ENCODE peak calls at places on chromosomes 5 and 9, in eight cellular contexts. G is GM12892, J is prostate gland, O is sigmoid colon, R is Panc1, L is K562, Y is transverse colon, V is GM23338. T is an unnamed sample.

GRCh38 chr5:6950250-6950649 is 237.0 kb downstream of the TENT4A start:
- DNase-seq in G (no peak), J (no peak), O (no peak), R (no peak), L (no peak), Y (no peak), V (no peak), T (no peak)

GRCh38 chr5:93532370-93532769 is 48.6 kb downstream of the NR2F1-AS1 start:
- DNase-seq in G (no peak), J (peak), O (peak), R (peak), L (no peak), Y (peak), V (peak), T (peak)

GRCh38 chr5:141701341-141702119 is 19.5 kb upstream of the ARAP3 start:
- DNase-seq in G (peak), J (no peak), O (no peak), R (no peak), L (no peak), Y (no peak), V (peak), T (no peak)

GRCh38 chr9:126423709-126424185 is 97.1 kb downstream of the MVB12B start:
- DNase-seq in G (no peak), J (no peak), O (no peak), R (no peak), L (no peak), Y (no peak), V (no peak), T (peak)

GRCh38 chr9:136075881-136076678 is 19.0 kb downstream of the NACC2 start:
- DNase-seq in G (no peak), J (no peak), O (peak), R (no peak), L (no peak), Y (no peak), V (peak), T (no peak)

GRCh38 chr5:138563340-138564118 is 11.7 kb downstream of the HSPA9 start:
- DNase-seq in G (no peak), J (no peak), O (no peak), R (no peak), L (no peak), Y (no peak), V (no peak), T (no peak)

GRCh38 chr9:83119873-83120272 is 56.9 kb upstream of the RASEF start:
- DNase-seq in G (no peak), J (no peak), O (no peak), R (no peak), L (no peak), Y (no peak), V (no peak), T (no peak)

GRCh38 chr9:127112056-127112455 is 10.4 kb downstream of the ANGPTL2 start:
- DNase-seq in G (no peak), J (no peak), O (no peak), R (no peak), L (peak), Y (no peak), V (peak), T (no peak)

GRCh38 chr5:107485184-107485583 is 185.6 kb downstream of the EFNA5 start:
- DNase-seq in G (no peak), J (no peak), O (no peak), R (no peak), L (no peak), Y (no peak), V (no peak), T (no peak)

GRCh38 chr5:170238456-170238855 is 5.7 kb downstream of the C5orf58 start:
- DNase-seq in G (no peak), J (no peak), O (no peak), R (no peak), L (no peak), Y (no peak), V (no peak), T (no peak)

GRCh38 chr9:114782586-114782985 is 23.3 kb downstream of the TNFSF15 start:
- DNase-seq in G (no peak), J (no peak), O (no peak), R (no peak), L (no peak), Y (no peak), V (no peak), T (no peak)

GRCh38 chr5:179033004-179033580 is 9.5 kb downstream of the ZNF879 start:
- DNase-seq in G (no peak), J (no peak), O (no peak), R (no peak), L (no peak), Y (no peak), V (no peak), T (no peak)

GRCh38 chr5:139282195-139282557 is 11.4 kb upstream of the MATR3 start:
- DNase-seq in G (no peak), J (no peak), O (no peak), R (no peak), L (no peak), Y (no peak), V (no peak), T (no peak)

GRCh38 chr5:37757980-37758582 is 81.8 kb downstream of the GDNF start:
- DNase-seq in G (no peak), J (no peak), O (no peak), R (no peak), L (no peak), Y (no peak), V (no peak), T (no peak)

GRCh38 chr9:81656004-81656403 is 33.3 kb downstream of the TLE1 start:
- DNase-seq in G (no peak), J (no peak), O (no peak), R (no peak), L (no peak), Y (peak), V (no peak), T (no peak)

GRCh38 chr5:115586525-115587146 is 15.6 kb downstream of the TICAM2 start:
- DNase-seq in G (no peak), J (no peak), O (no peak), R (no peak), L (peak), Y (no peak), V (peak), T (no peak)

GRCh38 chr9:73116030-73116429 is 35.6 kb upstream of the ANXA1 start:
- DNase-seq in G (no peak), J (no peak), O (no peak), R (no peak), L (no peak), Y (no peak), V (no peak), T (no peak)

GRCh38 chr9:110142253-110142652 is 65.7 kb downstream of the C9orf152 start:
- DNase-seq in G (no peak), J (no peak), O (no peak), R (no peak), L (no peak), Y (no peak), V (no peak), T (no peak)

GRCh38 chr9:110140276-110140675 is 67.7 kb downstream of the C9orf152 start:
- DNase-seq in G (no peak), J (no peak), O (no peak), R (no peak), L (no peak), Y (no peak), V (no peak), T (no peak)

GRCh38 chr9:110142868-110143866 is 64.8 kb downstream of the C9orf152 start:
- DNase-seq in G (peak), J (no peak), O (no peak), R (no peak), L (no peak), Y (no peak), V (peak), T (no peak)

GRCh38 chr9:110143969-110144545 is 63.9 kb downstream of the C9orf152 start:
- DNase-seq in G (peak), J (no peak), O (no peak), R (no peak), L (no peak), Y (peak), V (no peak), T (no peak)

DNA sequence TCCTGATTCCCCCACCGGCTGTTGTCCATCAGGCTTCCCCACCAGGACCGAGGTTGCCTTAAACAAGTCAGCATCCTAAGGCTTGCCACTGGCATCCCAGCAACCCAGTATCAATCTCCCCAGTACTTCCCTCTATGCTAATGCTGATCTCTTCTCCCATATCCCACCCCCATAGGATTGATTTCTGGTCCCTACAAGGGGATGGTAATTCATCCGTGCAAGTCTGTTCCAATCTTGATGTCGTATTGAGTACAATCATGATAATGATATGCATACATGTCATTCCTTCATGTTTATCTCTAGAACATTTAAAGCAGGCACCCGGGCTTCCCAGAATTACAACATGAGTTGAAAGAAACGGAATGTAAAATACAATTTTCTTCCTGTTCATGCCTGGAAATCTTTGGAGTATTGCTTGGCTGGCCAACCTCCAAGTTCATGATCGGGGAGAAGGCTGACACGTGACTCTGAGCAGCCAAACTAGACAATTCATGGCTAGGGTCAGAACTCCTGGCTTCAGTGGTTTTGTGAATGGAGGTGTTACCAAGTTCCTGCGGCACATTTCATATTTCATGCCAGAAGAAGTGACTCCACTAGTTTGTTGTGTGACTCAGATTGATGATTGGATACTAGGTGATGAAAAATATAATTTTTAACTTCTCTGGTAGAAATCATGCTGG is 66.7 kb downstream of the C9orf152 start:
- DNase-seq in G (no peak), J (no peak), O (peak), R (no peak), L (no peak), Y (no peak), V (no peak), T (no peak)
- TF ChIP-seq POLR2AphosphoS5 in G (peak), J (no peak), O (peak), R (no peak), L (no peak), Y (peak), V (no peak), T (no peak)

DNA sequence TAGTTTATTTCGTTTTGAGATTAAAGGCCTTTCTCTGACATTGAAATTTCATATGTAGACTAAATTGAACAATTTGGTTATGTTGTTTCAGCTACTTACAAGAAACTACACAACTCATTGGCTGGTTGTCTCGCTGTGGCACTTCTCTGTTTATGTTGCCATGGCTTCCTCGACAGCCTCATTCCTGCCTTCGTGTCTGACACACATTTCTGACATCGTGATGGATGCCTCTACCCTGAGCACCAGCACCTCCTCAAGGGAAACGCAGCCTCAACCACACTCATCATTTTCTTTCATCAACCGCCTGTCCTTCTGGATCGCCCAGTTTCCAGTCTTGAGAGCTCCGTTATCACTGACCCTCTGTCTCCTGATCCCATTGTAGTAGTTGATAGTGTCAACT is 562.8 kb downstream of the PDE4D start:
- DNase-seq in G (no peak), J (no peak), O (no peak), R (no peak), L (no peak), Y (no peak), V (no peak), T (no peak)
- TF ChIP-seq POLR2AphosphoS5 in G (no peak), J (no peak), O (no peak), R (no peak), L (no peak), Y (no peak), V (no peak), T (no peak)

GRCh38 chr9:95491543-95492330 is 25.0 kb downstream of the PTCH1 start:
- DNase-seq in G (no peak), J (no peak), O (no peak), R (no peak), L (no peak), Y (no peak), V (no peak), T (no peak)

GRCh38 chr9:95494022-95494415 is 22.8 kb downstream of the PTCH1 start:
- DNase-seq in G (peak), J (no peak), O (no peak), R (no peak), L (no peak), Y (peak), V (no peak), T (no peak)

GRCh38 chr9:95495529-95495928 is 21.2 kb downstream of the PTCH1 start:
- DNase-seq in G (no peak), J (no peak), O (no peak), R (no peak), L (no peak), Y (no peak), V (no peak), T (no peak)

GRCh38 chr9:95495988-95496387 is 20.8 kb downstream of the PTCH1 start:
- DNase-seq in G (no peak), J (no peak), O (no peak), R (no peak), L (no peak), Y (no peak), V (no peak), T (no peak)

DNA sequence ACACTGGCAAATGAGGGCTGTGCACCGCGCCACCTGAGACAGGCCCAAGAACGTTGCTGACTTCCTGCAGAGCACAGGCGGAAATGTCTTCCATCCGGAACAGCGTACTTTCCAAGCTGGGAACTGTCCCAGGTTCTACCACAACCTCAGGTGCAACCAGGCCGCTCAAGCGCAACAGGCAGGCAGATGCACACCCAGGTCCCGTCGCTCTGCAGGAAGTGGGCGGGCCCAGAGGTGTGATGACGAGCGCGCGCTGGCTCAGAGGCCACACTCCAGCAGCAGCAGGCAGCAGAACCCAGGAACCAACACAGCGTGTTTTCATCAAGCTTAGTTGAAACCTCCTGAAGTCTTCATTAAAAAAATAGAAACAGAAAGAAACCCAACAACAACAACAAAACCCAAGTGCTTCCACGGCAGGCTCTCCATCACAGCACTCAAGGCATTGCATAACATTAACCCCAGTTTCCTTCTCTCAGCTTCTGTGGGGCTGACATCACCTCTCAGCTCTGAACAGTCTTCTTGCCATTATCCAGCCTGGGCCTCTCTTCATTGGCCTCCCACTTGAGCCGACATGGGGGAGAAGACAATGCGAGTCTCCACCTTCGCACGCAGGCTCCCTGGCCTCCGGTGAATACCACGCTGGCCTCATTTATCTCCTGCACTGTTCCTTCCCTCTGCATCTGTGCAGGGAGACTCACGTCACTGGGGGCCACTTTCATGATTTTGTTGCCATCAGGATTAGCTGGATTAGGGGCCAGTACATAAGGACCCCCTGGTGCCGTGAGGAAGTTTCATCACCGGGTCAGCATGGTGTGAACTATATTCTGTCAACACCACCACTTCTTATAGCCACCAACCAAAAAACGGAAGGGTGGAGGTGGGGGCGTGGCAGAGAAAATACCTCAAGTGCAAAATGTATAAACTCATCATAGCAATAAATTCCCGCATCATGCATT is 22.1 kb downstream of the PTCH1 start:
- DNase-seq in G (peak), J (peak), O (peak), R (no peak), L (no peak), Y (peak), V (peak), T (no peak)
- TF ChIP-seq POLR2AphosphoS5 in G (no peak), J (peak), O (no peak), R (no peak), L (no peak), Y (no peak), V (no peak), T (no peak)

DNA sequence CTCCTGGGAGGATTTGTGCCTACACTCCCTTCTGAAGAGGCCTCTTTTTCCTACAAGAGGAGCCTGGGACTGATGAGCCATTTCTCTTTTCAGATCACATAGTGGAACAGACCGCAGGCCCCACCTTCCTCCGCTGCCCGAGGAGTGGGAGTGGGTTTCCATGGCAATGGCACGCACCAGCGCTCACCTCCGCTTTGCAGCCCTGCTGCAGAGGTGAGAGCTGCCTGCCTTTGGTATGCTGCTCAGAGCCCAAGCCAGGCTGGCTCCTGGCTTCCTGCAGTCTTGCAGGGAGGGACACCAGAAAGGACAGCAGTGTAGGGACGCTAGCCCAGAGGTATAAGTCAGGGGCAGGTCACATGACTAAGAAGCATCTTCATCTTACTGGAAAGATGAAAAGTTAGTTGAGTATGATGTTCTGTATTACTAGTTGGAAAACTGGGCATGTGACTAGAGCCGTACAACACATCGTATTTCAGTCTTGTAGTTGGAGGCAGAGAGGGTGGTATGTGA is 12.4 kb downstream of the PTTG1 start:
- DNase-seq in G (peak), J (no peak), O (no peak), R (no peak), L (no peak), Y (no peak), V (peak), T (no peak)
- TF ChIP-seq POLR2AphosphoS5 in G (no peak), J (no peak), O (no peak), R (no peak), L (no peak), Y (no peak), V (no peak), T (no peak)

GRCh38 chr5:67166460-67166871 is 30.1 kb downstream of the CD180 start:
- DNase-seq in G (peak), J (no peak), O (peak), R (no peak), L (no peak), Y (peak), V (no peak), T (peak)
- TF ChIP-seq POLR2AphosphoS5 in G (no peak), J (no peak), O (no peak), R (no peak), L (no peak), Y (no peak), V (no peak), T (no peak)

GRCh38 chr9:129476821-129477611 is 143.9 kb downstream of the C9orf50 start:
- DNase-seq in G (no peak), J (no peak), O (no peak), R (no peak), L (peak), Y (no peak), V (no peak), T (no peak)

GRCh38 chr9:129474740-129475404 is 146.0 kb downstream of the C9orf50 start:
- DNase-seq in G (no peak), J (no peak), O (no peak), R (no peak), L (no peak), Y (no peak), V (no peak), T (no peak)

GRCh38 chr9:129471201-129472019 is 149.5 kb downstream of the C9orf50 start:
- DNase-seq in G (no peak), J (no peak), O (no peak), R (no peak), L (no peak), Y (no peak), V (no peak), T (no peak)

GRCh38 chr9:129472651-129473102 is 148.2 kb downstream of the C9orf50 start:
- DNase-seq in G (no peak), J (no peak), O (no peak), R (no peak), L (no peak), Y (no peak), V (peak), T (no peak)

DNA sequence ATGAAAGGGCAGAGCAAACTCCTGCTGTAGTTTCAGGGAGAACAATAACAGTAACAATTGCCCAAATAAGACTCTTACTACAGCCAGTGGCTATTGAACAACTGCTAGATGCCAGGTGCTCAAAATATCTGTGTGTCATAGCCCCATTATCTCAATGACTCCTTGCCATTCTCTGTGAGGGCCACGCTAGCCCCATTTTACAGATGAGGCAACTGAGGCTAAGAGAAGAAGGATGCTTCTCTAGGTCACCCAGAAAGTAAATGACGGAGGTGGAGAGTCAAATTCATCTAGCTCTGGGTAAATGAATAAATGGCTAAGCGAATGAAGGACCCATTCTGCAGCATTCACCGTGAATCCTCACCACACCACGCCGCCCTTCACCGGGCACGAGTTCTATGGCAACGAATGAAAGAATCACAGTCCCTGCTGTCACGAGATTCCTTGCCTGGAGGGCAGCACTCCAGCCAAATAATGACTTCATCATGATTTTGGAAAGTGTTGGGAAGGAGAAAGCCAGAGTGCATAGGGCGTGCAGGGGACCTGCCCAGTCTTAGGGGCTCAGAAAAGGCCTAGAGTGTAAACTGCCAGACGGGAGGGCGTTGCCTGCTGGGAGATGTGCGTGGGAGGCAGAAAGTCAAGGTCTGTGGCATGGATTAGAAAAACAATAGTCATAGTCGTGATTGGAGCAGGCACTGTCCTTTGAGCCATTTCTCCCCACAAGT is 147.2 kb downstream of the C9orf50 start:
- DNase-seq in G (no peak), J (no peak), O (peak), R (no peak), L (no peak), Y (no peak), V (no peak), T (no peak)
- TF ChIP-seq POLR2AphosphoS5 in G (no peak), J (peak), O (peak), R (no peak), L (no peak), Y (no peak), V (no peak), T (no peak)

DNA sequence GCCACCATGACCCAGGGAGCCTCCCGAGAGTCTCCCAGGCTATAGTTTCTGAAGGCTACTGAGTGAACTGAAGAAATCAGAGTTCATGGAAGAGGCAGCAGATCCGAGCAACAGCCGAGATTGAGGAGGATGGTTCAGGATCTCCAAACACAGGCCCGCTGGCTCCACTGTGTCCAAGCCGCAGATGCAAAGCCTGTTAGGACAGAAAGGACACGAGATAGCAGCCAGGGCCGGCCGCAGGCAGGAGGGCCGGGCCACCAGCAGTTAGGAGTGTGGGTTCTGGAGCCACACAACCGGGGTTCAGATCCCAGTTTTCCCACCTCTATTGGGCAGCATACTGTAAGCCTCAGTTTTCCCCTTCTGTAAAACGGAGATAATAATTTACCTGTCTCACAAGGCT is 27.7 kb downstream of the NEK6 start:
- DNase-seq in G (no peak), J (no peak), O (no peak), R (no peak), L (peak), Y (no peak), V (no peak), T (no peak)
- TF ChIP-seq POLR2AphosphoS5 in G (no peak), J (no peak), O (no peak), R (no peak), L (no peak), Y (no peak), V (no peak), T (no peak)